ENCODE peak calls at places on chromosomes 12 and 14, in four cellular contexts. H, L, S and D are unnamed samples.

GRCh38 chr14:22882529-22883190 is 362 bp upstream of the REM2 start:
- DNase-seq in H (peak), L (no peak), S (peak), D (no peak)

GRCh38 chr12:24838531-24838950 is 110.4 kb downstream of the BCAT1 start:
- DNase-seq in H (no peak), L (peak), S (peak), D (no peak)

GRCh38 chr12:72511906-72512305 is 239.7 kb downstream of the TRHDE start:
- DNase-seq in H (no peak), L (no peak), S (peak), D (no peak)

GRCh38 chr14:101669629-101670028 is 91.9 kb upstream of the PPP2R5C start:
- DNase-seq in H (no peak), L (no peak), S (no peak), D (no peak)

GRCh38 chr12:68223067-68223747 is 2.4 kb downstream of the IL26 start:
- DNase-seq in H (peak), L (peak), S (peak), D (peak)

GRCh38 chr12:100668939-100669536 is 95.6 kb downstream of the GAS2L3 start:
- DNase-seq in H (peak), L (no peak), S (peak), D (peak)

GRCh38 chr12:68189766-68190700 is 30.5 kb upstream of the IFNG start:
- DNase-seq in H (no peak), L (no peak), S (peak), D (no peak)

GRCh38 chr14:87935895-87936294 is 57.1 kb downstream of the GALC start:
- DNase-seq in H (no peak), L (no peak), S (no peak), D (no peak)

GRCh38 chr14:99395904-99396530 is 84.6 kb downstream of the SETD3 start:
- DNase-seq in H (no peak), L (no peak), S (peak), D (no peak)

GRCh38 chr12:105906545-105906944 is 232.2 kb downstream of the NUAK1 start:
- DNase-seq in H (no peak), L (no peak), S (no peak), D (no peak)

DNA sequence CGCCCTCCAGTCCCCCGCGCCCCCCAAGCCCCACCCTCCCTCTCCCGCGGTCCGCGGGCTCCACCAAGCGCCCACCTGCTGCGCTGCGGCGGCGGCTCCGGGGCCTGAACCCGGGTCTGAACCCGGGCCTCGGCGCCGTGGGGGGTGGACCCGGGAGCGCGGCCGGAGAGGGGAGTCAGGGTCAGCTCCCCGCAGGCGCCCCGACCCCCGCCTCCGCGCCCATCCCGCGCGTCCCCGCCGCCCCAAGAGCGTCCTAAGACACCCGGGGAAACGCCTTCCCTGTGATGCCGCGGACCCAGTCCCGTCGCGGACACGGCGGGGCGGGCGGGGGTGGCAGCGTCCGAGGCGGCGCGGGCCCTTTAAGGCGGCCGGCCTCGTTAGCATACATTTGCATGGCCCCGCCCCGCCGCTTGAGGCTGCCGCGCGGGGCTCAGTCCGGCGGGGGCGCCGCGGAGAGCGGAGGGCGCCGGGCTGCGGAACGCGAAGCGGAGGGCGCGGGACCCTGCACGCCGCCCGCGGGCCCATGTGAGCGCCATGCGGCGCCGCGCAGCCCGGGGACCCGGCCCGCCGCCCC is at the start of gene MMP17:
- DNase-seq in H (no peak), L (no peak), S (peak), D (no peak)
- TF ChIP-seq CTCF in H (no peak), L (no peak), S (peak), D (no peak)

DNA sequence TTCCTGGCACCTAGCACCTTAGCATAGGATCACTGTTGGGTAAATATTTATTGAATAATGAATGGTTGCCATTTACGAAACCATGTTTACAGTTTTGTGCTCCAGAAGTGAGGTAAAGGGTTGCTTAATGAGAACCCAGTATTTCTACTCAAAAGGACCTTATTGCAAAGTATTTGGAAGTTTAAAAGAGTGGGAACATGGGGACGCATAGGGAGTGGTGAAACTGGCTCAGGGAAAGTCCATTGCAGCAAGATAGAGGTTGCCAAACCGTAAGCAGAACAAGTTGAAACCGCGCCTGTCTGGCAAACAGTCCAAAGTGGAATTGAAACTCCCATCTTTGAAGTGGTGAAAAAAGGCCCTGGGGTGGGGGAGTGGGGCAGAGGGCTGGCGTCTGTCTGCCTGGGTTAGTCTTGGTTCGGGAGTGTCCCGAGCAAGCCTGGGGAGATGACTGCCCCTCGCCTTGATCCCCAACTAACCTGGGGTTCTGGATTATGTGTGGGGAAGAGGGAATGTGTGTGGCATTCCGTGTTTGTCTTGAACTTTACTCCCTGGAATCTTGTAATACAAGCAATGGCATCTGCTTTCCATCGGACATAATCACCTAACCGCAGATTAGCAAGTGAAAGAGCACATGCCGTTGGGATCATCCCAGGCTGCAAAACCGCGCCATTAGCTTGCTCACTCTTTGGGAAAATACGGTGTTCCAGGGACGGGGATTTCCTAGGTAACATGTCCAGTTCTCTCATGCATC is 7.2 kb downstream of the ALDH2 start:
- DNase-seq in H (no peak), L (peak), S (peak), D (peak)
- TF ChIP-seq POLR2A in H (no peak), L (no peak), S (no peak), D (no peak)

DNA sequence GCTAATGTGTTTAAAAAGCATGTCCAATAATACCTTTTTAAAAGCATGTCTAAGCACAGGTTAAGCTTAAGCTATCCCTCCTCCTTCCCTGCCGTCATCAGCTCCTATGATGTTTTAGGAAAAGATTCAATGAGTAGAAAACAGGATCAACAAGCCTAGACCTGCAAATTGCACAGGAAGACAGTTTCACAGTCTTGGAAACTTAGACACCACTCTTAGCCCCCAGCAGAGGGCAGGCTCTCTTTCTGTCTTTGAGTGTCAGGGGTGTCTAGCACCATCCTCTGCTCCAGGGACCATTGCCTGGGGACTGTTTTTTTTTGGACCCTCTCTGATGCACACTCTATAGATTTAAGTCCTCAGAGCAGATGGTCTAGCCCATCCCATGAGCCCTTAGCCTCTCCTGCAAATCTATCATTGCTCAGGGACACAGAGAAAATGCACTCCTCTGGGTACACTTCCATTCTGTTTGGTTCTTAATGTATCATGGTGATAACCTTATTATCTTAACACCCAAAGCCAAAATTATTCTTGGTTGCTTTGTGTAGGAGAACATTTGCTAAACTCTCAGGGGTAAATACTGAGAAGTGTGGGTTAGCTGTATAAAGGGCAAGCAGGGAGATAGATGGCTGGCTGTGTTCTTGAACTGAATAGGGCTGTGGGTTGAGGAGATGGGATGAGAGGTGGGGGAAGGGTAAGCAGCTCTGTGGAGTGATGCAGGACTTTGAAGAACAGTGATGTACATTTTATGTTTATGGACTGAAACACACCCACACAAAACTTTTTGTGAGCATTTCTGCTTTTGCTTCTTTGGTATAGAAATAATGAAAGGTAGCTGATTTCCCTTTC is 259.9 kb upstream of the DDHD1 start:
- DNase-seq in H (no peak), L (no peak), S (no peak), D (no peak)
- TF ChIP-seq CTCF in H (no peak), L (no peak), S (peak), D (no peak)

DNA sequence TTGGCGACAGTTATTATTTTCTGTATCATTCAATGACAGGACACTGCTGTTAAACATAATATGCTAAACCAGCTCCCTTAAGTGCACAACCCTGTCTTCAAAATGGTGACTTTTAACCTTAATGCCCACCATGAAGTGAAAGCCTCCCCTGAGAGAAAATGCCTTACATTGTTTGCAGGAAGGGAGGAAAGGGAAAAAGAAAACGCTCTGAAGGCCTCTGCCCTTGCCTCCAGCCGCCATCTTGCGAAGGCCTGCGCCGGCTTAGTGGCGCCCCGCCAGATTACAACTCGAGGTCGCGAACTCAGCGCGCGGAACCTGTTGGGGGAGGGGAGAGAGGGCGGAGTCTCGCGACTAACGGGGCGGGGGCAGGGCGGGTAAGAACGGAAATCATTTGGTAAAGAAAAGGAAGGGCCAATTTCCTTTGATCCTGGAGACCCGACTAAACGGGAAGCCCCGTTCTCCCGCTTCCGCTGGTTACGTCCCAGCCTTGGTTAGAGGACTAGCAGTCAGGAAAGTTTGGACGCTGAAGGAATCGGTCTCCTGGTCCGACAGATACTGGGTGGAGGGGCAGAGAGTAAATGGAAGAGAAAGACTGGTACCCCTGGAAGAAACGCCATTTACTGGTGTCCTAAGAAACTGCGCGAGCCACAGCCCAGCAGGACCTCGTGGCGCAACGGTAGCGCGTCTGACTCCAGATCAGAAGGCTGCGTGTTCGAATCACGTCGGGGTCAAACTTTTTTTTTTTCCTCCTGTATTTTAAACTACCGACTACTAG is 11.6 kb upstream of the TMPO start:
- DNase-seq in H (peak), L (peak), S (peak), D (peak)
- TF ChIP-seq POLR2A in H (peak), L (peak), S (no peak), D (no peak)

GRCh38 chr14:54503476-54503875 is 6.2 kb upstream of the CGRRF1 start:
- DNase-seq in H (no peak), L (no peak), S (peak), D (no peak)
- TF ChIP-seq CTCF in H (no peak), L (no peak), S (peak), D (no peak)

GRCh38 chr12:32896438-32897275 is at the start of gene PKP2:
- DNase-seq in H (peak), L (peak), S (no peak), D (peak)
- TF ChIP-seq POLR2A in H (no peak), L (no peak), S (no peak), D (no peak)